ENCODE peak calls at places on chromosomes 13 and 19, in six cellular contexts. One of them, this sample, is unnamed.

GRCh38 chr19:17944301-17944700 is 11.5 kb downstream of the CCDC124 start:
- DNase-seq in K562: no peak
- DNase-seq in H1: no peak
- DNase-seq in HepG2: no peak
- DNase-seq in GM12891: no peak
- DNase-seq in GM12878: no peak
- DNase-seq in this sample: no peak

GRCh38 chr13:113853518-113854237 is 10.2 kb downstream of the GAS6 start:
- DNase-seq in K562: no peak
- DNase-seq in H1: no peak
- DNase-seq in HepG2: no peak
- DNase-seq in GM12891: no peak
- DNase-seq in GM12878: no peak
- DNase-seq in this sample: peak

GRCh38 chr13:99965329-99966000 is 6.1 kb downstream of the ZIC5 start:
- DNase-seq in K562: no peak
- DNase-seq in H1: no peak
- DNase-seq in HepG2: no peak
- DNase-seq in GM12891: no peak
- DNase-seq in GM12878: no peak
- DNase-seq in this sample: no peak

GRCh38 chr13:23799945-23800344 is 89.3 kb downstream of the MIPEP start:
- DNase-seq in K562: no peak
- DNase-seq in H1: no peak
- DNase-seq in HepG2: no peak
- DNase-seq in GM12891: no peak
- DNase-seq in GM12878: peak
- DNase-seq in this sample: no peak

GRCh38 chr13:90713436-90714133 is 633.9 kb upstream of the MIR17HG start:
- DNase-seq in K562: no peak
- DNase-seq in H1: no peak
- DNase-seq in HepG2: no peak
- DNase-seq in GM12891: no peak
- DNase-seq in GM12878: no peak
- DNase-seq in this sample: no peak

GRCh38 chr13:113855931-113856715 is 7.8 kb downstream of the GAS6 start:
- DNase-seq in K562: no peak
- DNase-seq in H1: no peak
- DNase-seq in HepG2: no peak
- DNase-seq in GM12891: no peak
- DNase-seq in GM12878: no peak
- DNase-seq in this sample: no peak

GRCh38 chr13:30551194-30551593 is 66.5 kb upstream of the USPL1 start:
- DNase-seq in K562: no peak
- DNase-seq in H1: no peak
- DNase-seq in HepG2: peak
- DNase-seq in GM12891: no peak
- DNase-seq in GM12878: no peak
- DNase-seq in this sample: no peak

GRCh38 chr13:68304287-68304893 is 1074.3 kb upstream of the PCDH9 start:
- DNase-seq in K562: peak
- DNase-seq in H1: no peak
- DNase-seq in HepG2: peak
- DNase-seq in GM12891: peak
- DNase-seq in GM12878: no peak
- DNase-seq in this sample: no peak

GRCh38 chr19:46374526-46375475 is 27.9 kb downstream of the PPP5C start:
- DNase-seq in K562: no peak
- DNase-seq in H1: no peak
- DNase-seq in HepG2: no peak
- DNase-seq in GM12891: no peak
- DNase-seq in GM12878: no peak
- DNase-seq in this sample: no peak

DNA sequence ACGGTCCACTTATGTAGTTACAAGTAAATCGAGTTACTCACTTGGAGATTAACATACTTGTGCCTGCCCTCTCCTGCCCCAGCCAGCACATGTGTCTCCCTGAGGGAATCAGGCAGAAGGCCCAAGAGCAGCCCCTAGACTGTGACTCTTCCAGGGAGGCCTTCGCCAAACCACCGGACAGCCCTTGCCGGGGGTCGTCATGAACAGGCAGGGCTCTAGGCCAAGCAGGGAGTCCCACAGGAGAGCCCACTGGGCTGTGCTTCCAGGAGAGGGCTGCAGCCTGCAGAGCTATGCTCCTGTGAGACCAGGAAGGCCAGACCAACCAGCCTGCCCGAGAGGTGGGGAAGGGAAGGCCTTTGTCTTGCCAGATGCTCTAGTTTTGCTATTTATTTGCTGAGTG is 283.3 kb downstream of the FOXO1 start:
- DNase-seq in K562: no peak
- DNase-seq in H1: no peak
- DNase-seq in HepG2: peak
- DNase-seq in GM12891: no peak
- DNase-seq in GM12878: no peak
- DNase-seq in this sample: no peak
- TF ChIP-seq POLR2A in K562: no peak
- TF ChIP-seq POLR2A in H1: no peak
- TF ChIP-seq POLR2A in HepG2: no peak
- TF ChIP-seq POLR2A in GM12891: no peak
- TF ChIP-seq POLR2A in GM12878: no peak
- TF ChIP-seq POLR2A in this sample: no peak

GRCh38 chr19:15587663-15588062 is 27.4 kb upstream of the CYP4F8 start:
- DNase-seq in K562: no peak
- DNase-seq in H1: no peak
- DNase-seq in HepG2: no peak
- DNase-seq in GM12891: no peak
- DNase-seq in GM12878: no peak
- DNase-seq in this sample: no peak

GRCh38 chr19:15589760-15590451 is 25.1 kb upstream of the CYP4F8 start:
- DNase-seq in K562: no peak
- DNase-seq in H1: no peak
- DNase-seq in HepG2: no peak
- DNase-seq in GM12891: no peak
- DNase-seq in GM12878: no peak
- DNase-seq in this sample: no peak

GRCh38 chr19:15595069-15595468 is 19.9 kb upstream of the CYP4F8 start:
- DNase-seq in K562: no peak
- DNase-seq in H1: no peak
- DNase-seq in HepG2: no peak
- DNase-seq in GM12891: no peak
- DNase-seq in GM12878: no peak
- DNase-seq in this sample: no peak

GRCh38 chr19:15591796-15592195 is 23.2 kb upstream of the CYP4F8 start:
- DNase-seq in K562: no peak
- DNase-seq in H1: no peak
- DNase-seq in HepG2: no peak
- DNase-seq in GM12891: no peak
- DNase-seq in GM12878: no peak
- DNase-seq in this sample: no peak
- TF ChIP-seq TAF1 in K562: no peak
- TF ChIP-seq TAF1 in H1: no peak
- TF ChIP-seq TAF1 in HepG2: no peak
- TF ChIP-seq TAF1 in GM12891: no peak
- TF ChIP-seq TAF1 in GM12878: no peak
- TF ChIP-seq TAF1 in this sample: no peak

GRCh38 chr19:3404324-3405260 is 38.2 kb downstream of the NFIC start:
- DNase-seq in K562: no peak
- DNase-seq in H1: no peak
- DNase-seq in HepG2: no peak
- DNase-seq in GM12891: no peak
- DNase-seq in GM12878: no peak
- DNase-seq in this sample: no peak
- TF ChIP-seq POLR2A in K562: no peak
- TF ChIP-seq POLR2A in H1: no peak
- TF ChIP-seq POLR2A in HepG2: no peak
- TF ChIP-seq POLR2A in GM12891: no peak
- TF ChIP-seq POLR2A in GM12878: no peak
- TF ChIP-seq POLR2A in this sample: no peak

DNA sequence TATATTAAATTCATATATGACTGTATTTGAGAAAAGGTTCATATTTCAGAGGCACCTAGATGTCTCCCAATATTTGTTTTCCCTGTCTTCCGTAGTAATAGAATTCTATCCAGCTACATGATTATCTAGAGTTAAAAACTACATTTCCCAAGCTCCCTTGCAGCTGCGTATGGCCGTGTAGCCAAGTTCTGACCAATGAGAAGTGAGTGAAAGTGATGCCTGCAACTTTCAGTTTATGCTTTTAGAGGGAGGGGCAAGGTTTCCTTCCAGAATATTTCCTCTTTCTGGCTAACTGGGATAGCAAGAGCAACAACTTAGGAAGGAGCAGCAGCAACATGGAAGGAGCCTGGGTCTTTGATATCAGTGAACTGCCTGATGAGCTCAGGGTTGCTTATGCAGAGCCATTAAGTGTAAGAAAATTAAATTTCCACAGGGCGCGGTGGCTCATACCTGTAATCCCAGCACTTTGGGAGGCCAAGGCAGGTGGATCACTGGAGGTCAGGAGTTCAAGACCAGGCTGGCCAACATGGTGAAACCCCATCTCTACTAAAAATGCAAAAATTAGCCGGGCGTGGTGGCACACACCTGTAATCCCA is 23.2 kb upstream of the CYP2A13 start:
- DNase-seq in K562: peak
- DNase-seq in H1: peak
- DNase-seq in HepG2: no peak
- DNase-seq in GM12891: no peak
- DNase-seq in GM12878: no peak
- DNase-seq in this sample: no peak
- TF ChIP-seq TAF1 in K562: no peak
- TF ChIP-seq TAF1 in H1: no peak
- TF ChIP-seq TAF1 in HepG2: no peak
- TF ChIP-seq TAF1 in GM12891: no peak
- TF ChIP-seq TAF1 in GM12878: no peak
- TF ChIP-seq TAF1 in this sample: no peak

GRCh38 chr19:10823690-10824089 is 12.3 kb downstream of the TMED1 start:
- DNase-seq in K562: no peak
- DNase-seq in H1: no peak
- DNase-seq in HepG2: no peak
- DNase-seq in GM12891: no peak
- DNase-seq in GM12878: no peak
- DNase-seq in this sample: no peak
- TF ChIP-seq POLR2A in K562: no peak
- TF ChIP-seq POLR2A in H1: no peak
- TF ChIP-seq POLR2A in HepG2: no peak
- TF ChIP-seq POLR2A in GM12891: no peak
- TF ChIP-seq POLR2A in GM12878: no peak
- TF ChIP-seq POLR2A in this sample: no peak

DNA sequence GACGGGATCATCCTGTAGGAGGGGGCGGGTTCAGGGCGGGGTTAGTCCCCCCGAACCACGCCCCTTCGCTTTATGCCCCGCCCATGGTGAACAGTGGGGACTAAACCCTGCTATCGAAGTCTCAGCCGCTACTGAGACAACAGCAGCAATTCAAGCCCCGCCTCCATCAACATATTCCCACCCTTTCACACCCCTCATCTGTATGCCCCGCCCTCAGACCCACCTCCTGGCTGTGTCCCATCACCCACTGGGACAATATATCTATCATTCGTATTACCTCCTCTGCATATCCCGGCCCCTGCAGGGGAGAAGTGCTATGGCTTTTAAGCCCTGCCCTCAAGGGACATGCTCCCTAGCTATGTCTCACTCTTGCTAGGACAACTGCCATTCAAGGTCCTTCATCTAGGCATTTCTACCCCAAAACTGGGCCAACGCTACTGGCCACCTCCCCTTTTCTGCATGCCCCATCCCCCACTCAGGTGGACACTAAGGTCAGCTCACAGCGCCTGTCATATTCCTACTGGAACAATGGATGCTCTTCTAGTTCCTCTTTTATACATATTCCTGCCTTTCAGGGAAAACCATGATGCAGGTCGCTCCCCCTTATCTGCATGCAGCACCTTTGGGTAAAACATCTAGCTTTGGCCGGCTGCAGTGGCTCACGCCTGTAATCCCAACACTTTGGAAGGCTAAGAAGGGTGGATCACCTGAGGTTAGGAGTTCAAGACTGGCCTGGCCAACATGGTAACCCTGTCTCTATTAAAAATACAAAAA is 11.9 kb downstream of the LRFN1 start:
- DNase-seq in K562: peak
- DNase-seq in H1: peak
- DNase-seq in HepG2: no peak
- DNase-seq in GM12891: no peak
- DNase-seq in GM12878: no peak
- DNase-seq in this sample: no peak
- TF ChIP-seq TAF1 in K562: no peak
- TF ChIP-seq TAF1 in H1: no peak
- TF ChIP-seq TAF1 in HepG2: no peak
- TF ChIP-seq TAF1 in GM12891: no peak
- TF ChIP-seq TAF1 in GM12878: no peak
- TF ChIP-seq TAF1 in this sample: no peak

DNA sequence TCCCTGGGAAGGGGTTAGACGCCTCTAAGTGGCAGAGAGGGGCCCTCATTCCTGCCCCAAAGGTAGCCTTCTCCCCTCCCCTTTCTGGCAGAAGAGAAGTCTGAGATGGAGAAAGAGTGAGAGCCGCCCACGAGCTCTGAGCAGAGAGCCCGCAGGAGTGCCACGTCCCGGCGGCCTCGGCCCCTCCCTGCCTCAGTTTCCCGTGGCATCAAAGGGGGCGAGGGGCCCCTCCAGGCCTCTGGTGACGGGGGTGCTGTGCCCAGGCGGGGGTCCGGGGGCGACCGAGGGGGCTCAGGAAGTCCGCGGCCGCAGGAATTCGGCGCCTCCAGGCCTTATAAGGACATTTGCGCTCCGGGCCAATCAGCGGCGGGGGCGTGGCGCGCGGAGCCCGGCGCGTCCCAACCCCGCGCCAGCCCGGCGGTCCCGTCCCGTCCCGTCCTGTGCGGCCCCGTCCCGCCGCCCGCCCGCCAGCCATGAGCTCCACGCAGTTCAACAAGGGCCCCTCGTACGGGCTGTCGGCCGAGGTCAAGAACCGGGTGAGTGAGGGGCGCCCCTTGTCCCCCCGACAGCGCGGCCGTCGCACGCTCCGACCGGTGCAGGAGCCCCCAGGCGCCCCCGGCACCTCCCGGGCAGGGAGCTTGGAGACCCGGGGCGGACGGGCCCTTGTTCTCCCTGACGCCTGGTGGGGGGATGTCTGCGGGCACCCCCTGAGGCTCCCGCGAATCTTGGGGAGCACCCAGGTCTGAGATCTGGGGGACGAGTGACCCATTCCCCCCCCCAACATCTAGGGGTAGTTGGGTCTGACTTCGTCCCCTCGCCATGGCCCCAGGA is at the start of gene CNN2:
- DNase-seq in K562: peak
- DNase-seq in H1: no peak
- DNase-seq in HepG2: peak
- DNase-seq in GM12891: peak
- DNase-seq in GM12878: no peak
- DNase-seq in this sample: peak
- TF ChIP-seq POLR2A in K562: peak
- TF ChIP-seq POLR2A in H1: peak
- TF ChIP-seq POLR2A in HepG2: peak
- TF ChIP-seq POLR2A in GM12891: no peak
- TF ChIP-seq POLR2A in GM12878: peak
- TF ChIP-seq POLR2A in this sample: peak

GRCh38 chr19:47587295-47587694 is 14.3 kb upstream of the ZNF541 start:
- DNase-seq in K562: no peak
- DNase-seq in H1: no peak
- DNase-seq in HepG2: no peak
- DNase-seq in GM12891: no peak
- DNase-seq in GM12878: no peak
- DNase-seq in this sample: no peak
- TF ChIP-seq TAF1 in K562: no peak
- TF ChIP-seq TAF1 in H1: no peak
- TF ChIP-seq TAF1 in HepG2: no peak
- TF ChIP-seq TAF1 in GM12891: no peak
- TF ChIP-seq TAF1 in GM12878: no peak
- TF ChIP-seq TAF1 in this sample: no peak

This sample was measured in GM12892.